ENCODE peak calls at places on chromosomes 6 and 20, in four cellular contexts. O is cardiac fibroblast, J is hepatocyte, P is HCT116. N is an unnamed sample.
A peak's percentile ranks its signal among the peaks of the same experiment; 100 is the strongest.

GRCh38 chr6:170148709-170149470 is 142.0 kb downstream of the DLL1 start:
- DNase-seq in O (no peak), J (no peak), P (no peak), N (no peak)

GRCh38 chr20:14963262-14963663 is 625.9 kb upstream of the FLRT3 start:
- DNase-seq in J (no peak), P (peak; percentile 26), O (peak; percentile 7), N (peak; percentile 36)

GRCh38 chr6:51480040-51480439 is 607.4 kb downstream of the PKHD1 start:
- DNase-seq in J (peak; percentile 37), P (no peak), O (no peak), N (no peak)

GRCh38 chr20:18588554-18589043 is 745 bp downstream of the DTD1 start:
- DNase-seq in O (no peak), J (no peak), P (no peak), N (no peak)

GRCh38 chr6:154792761-154793160 is 59.5 kb downstream of the SCAF8 start:
- DNase-seq in P (no peak), J (no peak), O (no peak), N (no peak)

GRCh38 chr6:47752801-47753200 is 29.0 kb upstream of the OPN5 start:
- DNase-seq in J (no peak), P (no peak), O (no peak), N (no peak)

GRCh38 chr20:58514321-58515239 is 619 bp downstream of the APCDD1L start:
- DNase-seq in O (no peak), P (no peak), J (no peak), N (no peak)

GRCh38 chr6:95548188-95548837 is 29.0 kb upstream of the MANEA start:
- DNase-seq in J (no peak), P (no peak), O (no peak), N (no peak)

GRCh38 chr6:128507337-128508310 is 12.8 kb downstream of the PTPRK start:
- DNase-seq in P (no peak), O (no peak), J (peak; percentile 57), N (no peak)

DNA sequence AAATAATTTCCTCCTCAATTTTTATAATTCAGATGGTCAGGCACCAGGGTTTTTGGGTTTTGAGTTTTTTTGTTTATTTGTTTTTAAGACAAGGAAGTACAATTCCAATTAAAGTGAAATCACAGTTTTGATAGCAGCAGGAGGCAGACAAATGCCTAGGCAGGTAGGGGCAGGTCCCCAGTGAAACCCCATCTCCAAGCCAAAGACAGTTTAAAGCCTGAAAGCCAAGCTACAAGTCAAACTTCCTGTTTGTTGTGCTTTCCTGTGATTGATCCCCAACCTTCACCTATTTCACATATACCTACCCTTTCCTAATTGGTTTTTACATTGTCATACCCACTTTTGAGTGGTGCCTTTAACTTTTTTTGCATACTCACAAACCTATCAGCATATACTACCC is 149.6 kb downstream of the MOXD1 start:
- DNase-seq in J (no peak), O (no peak), P (no peak), N (no peak)
- H3K4me3 ChIP-seq in J (no peak overlapping the region), O (no peak overlapping the region), P (no peak overlapping the region), N (no peak overlapping the region)

GRCh38 chr6:41191569-41191968 is 9.4 kb downstream of the TREML2 start:
- DNase-seq in O (peak; percentile 42), P (peak; percentile 12), J (peak; percentile 60), N (no peak)
- TF ChIP-seq CTCF in O (peak; percentile 76), P (peak; percentile 77), J (peak; percentile 48), N (peak; percentile 77)

GRCh38 chr6:98764378-98764911 is 69.9 kb upstream of the POU3F2 start:
- DNase-seq in O (no peak), J (no peak), P (no peak), N (no peak)
- H3K4me3 ChIP-seq in O (peak overlapping the region; percentile 40), J (no peak overlapping the region), P (no peak overlapping the region), N (no peak overlapping the region)

GRCh38 chr6:127069659-127070279 is 48.7 kb upstream of the RSPO3 start:
- DNase-seq in J (peak; percentile 46), P (peak; percentile 36), O (peak; percentile 48), N (no peak)
- TF ChIP-seq CTCF in J (peak; percentile 49), P (peak; percentile 54), O (peak; percentile 57), N (peak; percentile 63)

GRCh38 chr20:45368221-45368980 is 5.4 kb downstream of the SYS1 start:
- DNase-seq in J (no peak), P (no peak), O (no peak), N (no peak)
- H3K4me3 ChIP-seq in J (no peak overlapping the region), P (no peak overlapping the region), O (no peak overlapping the region), N (no peak overlapping the region)

DNA sequence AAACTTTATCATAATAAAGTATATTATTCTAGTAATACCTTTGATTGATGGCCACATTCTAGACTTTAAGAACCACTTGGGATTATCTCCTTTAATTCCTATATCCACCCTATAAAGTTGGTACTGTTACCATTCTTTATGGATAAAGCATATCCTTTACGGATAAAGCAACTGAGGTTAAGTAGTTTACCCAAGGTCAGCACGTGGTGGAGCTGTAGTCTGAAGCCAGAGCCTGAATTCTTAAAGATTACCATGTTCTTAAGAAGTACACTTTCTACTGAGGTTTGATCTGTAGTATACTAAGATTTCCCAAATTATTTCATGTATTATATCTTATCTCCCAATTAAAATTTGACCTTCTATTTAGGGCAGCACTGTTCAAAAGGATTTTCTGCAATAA is 3.0 kb upstream of the NCOA7 start:
- DNase-seq in J (peak; percentile 32), O (peak; percentile 81), P (no peak), N (peak; percentile 54)
- TF ChIP-seq CTCF in J (peak; percentile 39), O (no peak), P (no peak), N (peak; percentile 40)

DNA sequence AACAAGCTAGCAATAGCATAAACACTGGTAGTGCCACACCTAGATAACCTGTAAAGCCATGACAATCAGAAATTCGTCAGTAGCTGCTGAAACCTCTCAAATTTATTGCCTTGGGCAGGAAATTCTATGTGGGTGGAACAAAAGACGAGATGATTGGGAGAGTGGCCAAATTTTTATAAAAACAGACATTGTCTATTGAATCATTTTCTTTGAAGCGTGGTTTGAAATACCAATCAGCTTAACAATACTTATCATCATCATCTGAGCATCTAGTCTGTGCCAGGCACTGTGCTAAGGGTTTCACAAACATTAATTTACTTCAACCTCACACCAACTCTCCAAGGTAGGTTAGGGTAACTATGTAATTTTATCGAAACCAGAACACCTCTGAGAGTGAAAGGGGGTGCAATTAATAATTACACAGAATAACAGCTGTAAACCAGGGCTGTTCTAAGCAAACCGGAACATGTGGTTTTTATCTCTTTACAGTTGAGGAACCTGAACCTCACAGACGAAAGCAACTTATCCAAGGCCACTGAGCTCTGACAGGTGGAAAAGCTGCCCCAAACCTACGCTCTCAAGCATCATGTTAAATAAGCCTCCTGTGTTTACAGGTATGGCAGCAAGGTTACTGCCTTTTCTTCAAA is 43.4 kb downstream of the NHSL1 start:
- DNase-seq in O (peak; percentile 2), J (no peak), P (peak; percentile 87), N (no peak)
- H3K4me3 ChIP-seq in O (no peak overlapping the region), J (no peak overlapping the region), P (peak overlapping the region; percentile 40), N (no peak overlapping the region)

GRCh38 chr6:69164564-69165252 is 529.6 kb downstream of the ADGRB3 start:
- DNase-seq in P (no peak), O (no peak), J (no peak), N (no peak)
- TF ChIP-seq CTCF in P (no peak), O (peak; percentile 35), J (no peak), N (peak; percentile 51)

DNA sequence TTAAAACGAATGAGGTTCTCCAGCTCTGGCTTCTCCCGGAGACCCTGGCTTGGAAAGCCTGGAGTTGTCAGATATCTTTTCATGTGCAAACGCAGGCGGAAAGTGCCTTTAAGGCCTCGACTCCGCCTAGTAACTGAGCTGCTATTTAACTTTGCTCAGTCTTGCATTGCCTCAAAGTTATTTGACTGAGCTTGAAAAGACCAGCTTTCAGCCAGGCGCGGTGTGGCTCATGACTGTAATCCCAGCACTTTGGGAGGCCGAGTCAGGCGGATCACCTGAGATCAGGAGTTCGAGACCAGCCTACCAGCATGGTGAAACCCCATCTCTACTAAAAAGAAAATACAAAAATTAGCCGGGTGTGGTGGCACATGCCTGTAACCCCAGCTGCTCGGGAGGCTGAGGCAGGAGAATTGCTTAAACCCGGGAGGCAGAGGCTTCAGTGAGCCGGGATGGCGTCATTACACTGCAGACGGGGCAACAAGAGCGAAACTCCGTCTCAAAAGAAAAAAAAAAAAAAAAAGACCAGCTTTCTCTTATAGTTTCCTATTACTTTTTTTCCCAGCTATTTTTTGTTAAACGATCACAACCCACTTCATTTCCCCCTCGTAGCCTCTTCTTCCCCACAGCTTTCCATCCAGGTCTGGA is 1.9 kb downstream of the GCNT2 start:
- DNase-seq in P (no peak), O (no peak), J (peak; percentile 74), N (peak; percentile 24)
- H3K4me3 ChIP-seq in P (no peak overlapping the region), O (no peak overlapping the region), J (no peak overlapping the region), N (peak overlapping the region; percentile 40)

DNA sequence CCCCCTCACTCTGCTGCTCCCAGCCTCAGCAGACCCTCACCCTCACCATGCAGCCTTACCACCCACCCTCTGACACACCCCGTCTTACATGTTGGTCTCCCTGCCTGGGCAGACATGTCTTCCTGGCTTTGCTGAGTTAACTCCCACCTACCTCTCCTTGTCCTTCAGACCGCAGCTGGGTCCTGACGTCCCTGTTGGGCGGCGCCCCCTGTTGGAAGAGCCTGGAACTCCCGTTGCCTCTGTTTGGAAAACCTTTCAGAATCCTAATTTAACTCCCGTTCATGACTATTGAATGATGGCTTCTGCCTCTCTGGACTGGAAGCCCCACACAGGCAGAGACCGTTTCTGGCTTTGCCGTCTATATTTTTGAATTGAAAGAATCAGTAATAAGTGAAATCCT is 245.1 kb downstream of the MYLK4 start:
- DNase-seq in O (no peak), J (no peak), P (peak; percentile 21), N (no peak)
- TF ChIP-seq CTCF in O (peak; percentile 51), J (peak; percentile 26), P (peak; percentile 86), N (peak; percentile 42)

N was measured in retinal pigment epithelial cell.